ENCODE peak calls at places on chromosomes 5 and 9, in nine cellular contexts. U is lower lobe of right lung, S is stomach, P is tibial nerve, B is BE2C, F is IMR-90, V is cardiac fibroblast, C is mucosa of descending colon, D is neural progenitor cell. G is an unnamed sample.
A peak's percentile ranks its signal among the peaks of the same experiment; 100 is the strongest.

GRCh38 chr9:100652850-100653249 is 75.0 kb downstream of the CAVIN4 start:
- DNase-seq in D (no peak), B (no peak), U (no peak), S (no peak), C (no peak), P (no peak), F (no peak), V (no peak), G (no peak)

GRCh38 chr5:32785639-32786216 is 74.6 kb downstream of the NPR3 start:
- DNase-seq in U (no peak), B (no peak), S (no peak), F (no peak), V (peak; percentile 75), C (no peak), D (no peak), P (no peak), G (no peak)

GRCh38 chr9:37760416-37761165 is 7.0 kb downstream of the TRMT10B start:
- DNase-seq in P (no peak), B (no peak), F (peak; percentile 89), S (no peak), D (no peak), C (no peak), V (peak; percentile 25), U (no peak), G (no peak)

GRCh38 chr9:134724231-134724911 is 82.8 kb downstream of the COL5A1 start:
- DNase-seq in V (peak; percentile 32), U (no peak), D (no peak), F (peak; percentile 55), B (peak; percentile 13), P (peak; percentile 33), S (no peak), C (no peak), G (no peak)

GRCh38 chr9:30120654-30121053 is 2263.8 kb upstream of the ACO1 start:
- DNase-seq in C (no peak), S (no peak), D (no peak), U (no peak), F (no peak), P (no peak), B (no peak), V (no peak), G (no peak)

GRCh38 chr9:110969971-110970381 is 68.3 kb downstream of the LPAR1 start:
- DNase-seq in C (no peak), D (no peak), F (peak; percentile 85), V (peak; percentile 76), P (no peak), B (no peak), S (no peak), U (no peak), G (no peak)

GRCh38 chr9:107465467-107466451 is 23.8 kb downstream of the KLF4 start:
- DNase-seq in B (peak; percentile 65), U (peak; percentile 83), D (peak; percentile 89), V (peak; percentile 74), P (peak; percentile 64), F (peak; percentile 33), C (peak; percentile 85), S (peak; percentile 70), G (peak; percentile 41)

GRCh38 chr9:128887914-128888350 is 6.0 kb downstream of the LRRC8A start:
- DNase-seq in V (peak; percentile 79), B (no peak), P (no peak), F (no peak), S (no peak), D (peak; percentile 41), C (no peak), U (no peak), G (no peak)

GRCh38 chr9:98383758-98384157 is 128.3 kb upstream of the TBC1D2 start:
- DNase-seq in S (no peak), F (peak; percentile 46), B (no peak), D (peak; percentile 48), P (no peak), V (peak; percentile 31), U (no peak), C (no peak), G (no peak)

GRCh38 chr9:97845130-97845529 is 7.9 kb upstream of the FOXE1 start:
- DNase-seq in V (peak; percentile 27), P (no peak), D (no peak), F (peak; percentile 22), S (no peak), U (no peak), C (no peak), B (no peak), G (no peak)

GRCh38 chr5:110917161-110917875 is 154.2 kb upstream of the TSLP start:
- DNase-seq in C (no peak), B (no peak), F (peak; percentile 52), U (no peak), D (no peak), P (no peak), V (peak; percentile 37), S (no peak), G (no peak)

GRCh38 chr9:112354081-112354743 is 20.8 kb upstream of the PTBP3 start:
- DNase-seq in B (no peak), F (no peak), P (no peak), U (no peak), V (no peak), C (no peak), D (no peak), S (no peak), G (no peak)

GRCh38 chr9:112348993-112349333 is 15.5 kb upstream of the PTBP3 start:
- DNase-seq in U (no peak), V (no peak), F (no peak), D (no peak), P (no peak), C (no peak), B (no peak), S (no peak), G (no peak)

GRCh38 chr9:112351184-112351583 is 17.8 kb upstream of the PTBP3 start:
- DNase-seq in P (no peak), B (no peak), F (no peak), V (no peak), C (no peak), U (no peak), D (no peak), S (no peak), G (no peak)

GRCh38 chr9:112352209-112352608 is 18.8 kb upstream of the PTBP3 start:
- DNase-seq in B (no peak), D (no peak), U (no peak), F (no peak), P (no peak), V (no peak), S (no peak), C (no peak), G (no peak)

DNA sequence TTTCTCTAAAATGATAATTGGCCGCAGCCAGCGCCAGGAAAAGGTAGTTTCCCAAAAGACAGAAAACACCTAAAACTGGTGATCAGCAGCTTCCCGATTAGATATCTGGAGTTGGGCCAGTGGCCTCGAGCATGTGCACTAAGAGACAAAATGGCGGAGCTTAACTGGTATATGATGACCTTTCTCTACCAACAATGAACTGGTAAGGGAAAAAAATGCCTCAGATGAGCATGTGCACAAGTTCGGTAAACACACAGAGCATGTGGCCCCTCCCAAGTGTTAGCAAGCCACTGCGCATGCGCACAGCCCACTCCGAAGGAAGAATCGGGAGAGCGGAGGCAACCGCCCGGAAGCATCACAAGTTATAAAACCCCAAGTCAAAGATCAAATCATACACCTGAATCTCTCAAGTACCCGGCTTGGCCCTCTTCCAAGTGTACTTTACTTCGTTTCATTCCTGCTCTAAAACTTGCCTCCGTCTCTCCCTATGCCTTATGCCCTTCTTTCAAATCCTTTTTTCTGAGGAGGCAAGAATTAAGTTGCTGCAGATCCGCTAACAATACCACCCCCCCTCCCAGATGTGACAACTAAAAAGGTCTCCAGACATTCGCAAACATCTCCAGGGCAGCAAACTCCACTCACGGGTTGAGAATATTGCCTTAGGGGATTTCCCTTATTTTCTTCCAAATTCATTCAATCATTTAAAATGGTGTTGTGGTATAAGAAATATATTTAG is 15.0 kb upstream of the PTBP3 start:
- DNase-seq in P (peak; percentile 63), U (peak; percentile 89), B (peak; percentile 93), C (peak; percentile 96), V (peak; percentile 86), S (peak; percentile 83), D (peak; percentile 47), F (peak; percentile 35), G (no peak)
- H3K4me3 ChIP-seq in P (peak overlapping the region; percentile 27), U (peak overlapping the region; percentile 49), B (peak overlapping the region; percentile 83), C (no peak overlapping the region), V (peak overlapping the region; percentile 53), S (peak overlapping the region; percentile 42), D (peak overlapping the region; percentile 4), F (peak overlapping the region; percentile 58), G (peak overlapping the region; percentile 17)

GRCh38 chr5:96177303-96177869 is 215.7 kb upstream of the ELL2 start:
- DNase-seq in V (peak; percentile 80), F (peak; percentile 91), D (no peak), S (no peak), P (no peak), C (no peak), B (no peak), U (no peak), G (peak; percentile 57)

GRCh38 chr5:96180684-96181083 is 219.0 kb upstream of the ELL2 start:
- DNase-seq in D (no peak), F (no peak), C (no peak), S (no peak), V (no peak), P (no peak), U (no peak), B (no peak), G (no peak)

GRCh38 chr5:96172436-96172835 is 210.8 kb upstream of the ELL2 start:
- DNase-seq in V (peak; percentile 73), B (no peak), S (no peak), U (no peak), P (no peak), C (no peak), F (peak; percentile 89), D (no peak), G (no peak)

GRCh38 chr5:96176022-96176421 is 214.4 kb upstream of the ELL2 start:
- DNase-seq in P (no peak), V (no peak), F (no peak), D (no peak), U (no peak), B (no peak), S (no peak), C (no peak), G (no peak)

DNA sequence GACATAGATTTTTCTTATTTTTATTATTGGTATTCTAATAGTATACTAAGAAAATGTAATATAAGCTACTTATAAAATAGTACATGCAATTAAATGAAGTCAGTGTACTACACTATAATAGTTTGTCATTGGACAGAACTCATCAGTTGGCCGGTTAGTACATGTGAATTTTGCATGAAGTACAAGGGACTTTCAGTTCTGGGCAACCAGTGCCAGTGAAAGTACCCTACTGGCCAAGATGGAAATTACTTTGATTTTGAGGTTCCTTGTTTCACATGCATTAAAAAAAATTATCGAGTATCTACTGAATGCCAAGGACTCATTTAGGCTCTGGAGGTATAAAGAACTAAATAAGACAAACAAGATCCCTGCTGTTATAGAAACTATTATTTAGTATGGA is 213.4 kb upstream of the ELL2 start:
- DNase-seq in U (no peak), F (no peak), C (no peak), D (no peak), P (no peak), V (no peak), B (no peak), S (no peak), G (peak; percentile 22)
- TF ChIP-seq CTCF in U (peak; percentile 29), F (no peak), C (no peak), D (peak; percentile 35), P (no peak), V (peak; percentile 28), B (peak; percentile 45), S (no peak), G (peak; percentile 42)

GRCh38 chr9:124968238-124968637 is 27.4 kb upstream of the GOLGA1 start:
- DNase-seq in C (no peak), P (no peak), S (no peak), V (no peak), F (no peak), B (no peak), U (no peak), D (no peak), G (no peak)
- H3K4me3 ChIP-seq in C (no peak overlapping the region), P (no peak overlapping the region), S (no peak overlapping the region), V (no peak overlapping the region), F (no peak overlapping the region), B (no peak overlapping the region), U (no peak overlapping the region), D (no peak overlapping the region), G (no peak overlapping the region)

GRCh38 chr9:18017136-18017535 is 438.3 kb downstream of the SH3GL2 start:
- DNase-seq in B (no peak), U (no peak), D (no peak), C (no peak), P (no peak), F (no peak), V (no peak), S (no peak), G (no peak)
- TF ChIP-seq CTCF in B (no peak), U (no peak), D (peak; percentile 38), C (no peak), P (no peak), F (no peak), V (no peak), S (no peak), G (no peak)